ENCODE peak calls at places on chromosomes 12 and 14, in seven cellular contexts. I, J, Q, R, M, D and Z are unnamed samples.

GRCh38 chr12:50246873-50247612 is 36.3 kb downstream of the LIMA1 start:
- DNase-seq in I (no peak), J (peak), Q (no peak), R (peak), M (no peak), D (no peak), Z (peak)

GRCh38 chr12:120261951-120262851 is 3.3 kb downstream of the PXN start:
- DNase-seq in I (no peak), J (peak), Q (no peak), R (no peak), M (no peak), D (no peak), Z (no peak)

GRCh38 chr14:99515301-99516155 is 34.3 kb downstream of the CCNK start:
- DNase-seq in I (no peak), J (no peak), Q (no peak), R (no peak), M (no peak), D (no peak), Z (no peak)

GRCh38 chr12:130456375-130457199 is 118.9 kb downstream of the PIWIL1 start:
- DNase-seq in I (no peak), J (no peak), Q (no peak), R (no peak), M (no peak), D (no peak), Z (no peak)

GRCh38 chr14:48842785-48843184 is 743.4 kb downstream of the RPS29 start:
- DNase-seq in I (no peak), J (no peak), Q (no peak), R (no peak), M (no peak), D (no peak), Z (no peak)

GRCh38 chr12:52414936-52415335 is 8.8 kb upstream of the KRT82 start:
- DNase-seq in I (no peak), J (no peak), Q (no peak), R (no peak), M (no peak), D (no peak), Z (no peak)

GRCh38 chr14:104624939-104625338 is 20.4 kb upstream of the TMEM179 start:
- DNase-seq in I (no peak), J (no peak), Q (no peak), R (no peak), M (no peak), D (no peak), Z (no peak)

GRCh38 chr12:110424237-110424636 is 20.7 kb upstream of the ANAPC7 start:
- DNase-seq in I (no peak), J (no peak), Q (no peak), R (no peak), M (no peak), D (no peak), Z (no peak)

GRCh38 chr12:100681074-100681473 is 107.6 kb downstream of the GAS2L3 start:
- DNase-seq in I (no peak), J (no peak), Q (no peak), R (no peak), M (no peak), D (no peak), Z (no peak)

GRCh38 chr14:104367811-104368750 is 211.5 kb upstream of the C14orf180 start:
- DNase-seq in I (no peak), J (no peak), Q (no peak), R (no peak), M (no peak), D (no peak), Z (no peak)